ENCODE peak calls at places on chromosomes 6 and 20, in six cellular contexts. L, J, F, R, A and N are unnamed samples.

GRCh38 chr6:148208298-148208697 is 134.3 kb upstream of the SASH1 start:
- DNase-seq in L (no peak), R (no peak), J (no peak), F (no peak), A (no peak), N (no peak)

GRCh38 chr6:40958740-40959139 is 80.3 kb downstream of the UNC5CL start:
- DNase-seq in A (no peak), L (no peak), F (no peak), R (no peak), J (no peak), N (no peak)

GRCh38 chr20:44714701-44715494 is at the start of gene CCN5:
- DNase-seq in L (peak), J (peak), A (no peak), R (no peak), F (peak), N (no peak)

GRCh38 chr6:77040566-77041195 is 422.6 kb downstream of the HTR1B start:
- DNase-seq in F (peak), J (no peak), L (no peak), A (no peak), R (no peak), N (no peak)

GRCh38 chr6:35190306-35190705 is 23.4 kb upstream of the SCUBE3 start:
- DNase-seq in L (no peak), J (no peak), A (no peak), R (no peak), F (no peak), N (no peak)

GRCh38 chr20:21166801-21167200 is 40.9 kb downstream of the KIZ start:
- DNase-seq in L (no peak), R (no peak), J (no peak), F (no peak), A (peak), N (no peak)

GRCh38 chr6:99241905-99242534 is 107.5 kb downstream of the FAXC start:
- DNase-seq in A (peak), F (peak), R (peak), L (peak), J (no peak), N (peak)

GRCh38 chr6:122722746-122723145 is 56.8 kb upstream of the FABP7 start:
- DNase-seq in R (no peak), A (no peak), J (no peak), L (no peak), F (peak), N (peak)

GRCh38 chr20:50848341-50848808 is 53.5 kb downstream of the BCAS4 start:
- DNase-seq in A (no peak), R (no peak), J (peak), F (peak), L (no peak), N (no peak)

GRCh38 chr20:45798935-45799642 is 7.3 kb downstream of the DNTTIP1 start:
- DNase-seq in L (peak), F (peak), R (no peak), J (no peak), A (peak), N (no peak)

GRCh38 chr6:92538926-92539325 is 880.4 kb downstream of the EPHA7 start:
- DNase-seq in F (no peak), J (no peak), R (no peak), A (no peak), L (no peak), N (no peak)

GRCh38 chr6:160300076-160300695 is 41.6 kb upstream of the SLC22A2 start:
- DNase-seq in L (no peak), F (no peak), R (no peak), A (no peak), J (no peak), N (no peak)

GRCh38 chr6:44386929-44387345 is 569 bp upstream of the CDC5L start:
- DNase-seq in L (no peak), R (peak), J (no peak), A (no peak), F (no peak), N (no peak)

GRCh38 chr20:51303731-51304670 is 238.5 kb downstream of the NFATC2 start:
- DNase-seq in A (no peak), J (no peak), F (no peak), L (no peak), R (no peak), N (no peak)

GRCh38 chr20:38152175-38153010 is 12.7 kb downstream of the TGM2 start:
- DNase-seq in R (no peak), J (peak), F (peak), A (no peak), L (no peak), N (no peak)

GRCh38 chr6:29722773-29723665 is at the start of gene HLA-F:
- DNase-seq in F (peak), R (no peak), L (peak), A (no peak), J (peak), N (no peak)

GRCh38 chr6:116313377-116313776 is 33.6 kb upstream of the TSPYL1 start:
- DNase-seq in A (no peak), J (no peak), R (no peak), L (no peak), F (peak), N (no peak)

GRCh38 chr20:14989891-14990290 is 652.5 kb upstream of the FLRT3 start:
- DNase-seq in F (no peak), L (no peak), R (no peak), J (no peak), A (no peak), N (no peak)

GRCh38 chr6:39228111-39228971 is 934 bp downstream of the KCNK5 start:
- DNase-seq in L (no peak), R (no peak), F (no peak), J (no peak), A (no peak), N (no peak)

GRCh38 chr20:8132632-8133587 is 844 bp downstream of the PLCB1 start:
- DNase-seq in R (no peak), A (no peak), L (no peak), F (no peak), J (no peak), N (no peak)

GRCh38 chr6:25418463-25419052 is 139.4 kb downstream of the CARMIL1 start:
- DNase-seq in A (no peak), R (no peak), J (no peak), L (no peak), F (no peak), N (no peak)

GRCh38 chr6:53347921-53348435 is 772 bp downstream of the ELOVL5 start:
- DNase-seq in L (peak), F (peak), R (no peak), A (peak), J (no peak), N (no peak)

GRCh38 chr20:4369798-4370124 is 351.9 kb upstream of the PRND start:
- DNase-seq in F (no peak), L (no peak), R (no peak), A (peak), J (no peak), N (no peak)

GRCh38 chr6:160863782-160864181 is 127.8 kb upstream of the MAP3K4 start:
- DNase-seq in A (no peak), L (no peak), R (no peak), J (no peak), F (no peak), N (no peak)

GRCh38 chr20:19497064-19497463 is 261.0 kb upstream of the RIN2 start:
- DNase-seq in F (peak), L (no peak), R (no peak), A (no peak), J (no peak), N (peak)